ENCODE peak calls at places on chromosomes 3 and 15, in four cellular contexts. R, Y, J and F are unnamed samples.

GRCh38 chr3:190539526-190539925 is 25.6 kb downstream of the IL1RAP start:
- DNase-seq in R (no peak), Y (no peak), J (no peak), F (no peak)

GRCh38 chr3:179615458-179616173 is 11.0 kb downstream of the NDUFB5 start:
- DNase-seq in R (no peak), Y (no peak), J (peak), F (no peak)

GRCh38 chr3:27479816-27480543 is 4.2 kb downstream of the SLC4A7 start:
- DNase-seq in R (no peak), Y (no peak), J (no peak), F (no peak)

GRCh38 chr3:14633819-14634424 is 17.6 kb upstream of the CCDC174 start:
- DNase-seq in R (peak), Y (peak), J (peak), F (peak)

GRCh38 chr3:55664387-55664786 is 177.3 kb upstream of the WNT5A start:
- DNase-seq in R (no peak), Y (no peak), J (no peak), F (no peak)

GRCh38 chr3:27570421-27571106 is 86.4 kb upstream of the SLC4A7 start:
- DNase-seq in R (no peak), Y (no peak), J (no peak), F (no peak)

GRCh38 chr3:143998266-143998665 is 26.6 kb downstream of the DIPK2A start:
- DNase-seq in R (no peak), Y (no peak), J (peak), F (peak)

GRCh38 chr15:23497710-23498111 is 50.7 kb upstream of the GOLGA6L2 start:
- DNase-seq in R (peak), Y (no peak), J (peak), F (no peak)

GRCh38 chr3:164231718-164232117 is 846.6 kb downstream of the SI start:
- DNase-seq in R (no peak), Y (no peak), J (no peak), F (no peak)
- TF ChIP-seq CTCF in R (no peak), Y (no peak), J (no peak), F (no peak)

DNA sequence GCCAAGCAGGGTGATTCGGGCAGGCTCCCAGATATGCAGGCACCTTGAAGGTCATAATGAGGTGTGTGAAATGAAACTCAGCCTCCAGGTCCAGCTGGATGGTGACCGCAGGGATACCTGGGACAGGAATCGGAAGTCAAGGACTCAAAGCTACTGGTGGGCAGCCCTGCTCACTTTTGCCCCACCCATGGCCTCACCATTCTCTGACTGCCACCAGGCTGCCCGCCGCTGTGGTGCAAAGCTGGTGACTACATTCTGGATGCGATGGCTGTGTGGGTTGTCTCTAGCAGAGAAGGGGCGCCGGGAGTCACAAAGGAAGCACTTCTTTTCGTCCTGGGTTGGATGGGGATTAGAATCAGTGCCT is 795 bp downstream of the LAMB2 start:
- DNase-seq in R (no peak), Y (no peak), J (no peak), F (no peak)
- H3K4me3 ChIP-seq in R (peak), Y (peak), J (peak), F (peak)

DNA sequence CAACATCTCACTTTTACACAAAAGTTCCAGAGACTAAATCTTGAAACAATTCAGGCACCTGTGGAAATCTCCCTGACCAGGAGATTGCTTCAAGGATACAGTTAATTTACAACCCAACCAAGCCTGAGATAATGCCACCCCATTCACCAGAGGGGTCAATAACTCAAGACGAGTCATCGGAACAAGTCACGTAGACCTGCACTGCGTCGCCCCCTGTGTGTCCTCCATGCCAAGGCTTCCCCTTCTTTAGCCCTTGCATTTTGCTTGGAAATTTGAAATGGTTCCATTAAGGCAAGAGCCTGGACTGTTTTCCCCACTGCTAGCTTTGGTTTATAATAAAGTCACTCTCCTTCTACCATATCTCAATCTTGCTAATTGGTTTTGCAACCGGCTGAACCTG is 129.0 kb upstream of the NEO1 start:
- DNase-seq in R (no peak), Y (no peak), J (no peak), F (no peak)
- TF ChIP-seq CTCF in R (no peak), Y (no peak), J (no peak), F (no peak)

DNA sequence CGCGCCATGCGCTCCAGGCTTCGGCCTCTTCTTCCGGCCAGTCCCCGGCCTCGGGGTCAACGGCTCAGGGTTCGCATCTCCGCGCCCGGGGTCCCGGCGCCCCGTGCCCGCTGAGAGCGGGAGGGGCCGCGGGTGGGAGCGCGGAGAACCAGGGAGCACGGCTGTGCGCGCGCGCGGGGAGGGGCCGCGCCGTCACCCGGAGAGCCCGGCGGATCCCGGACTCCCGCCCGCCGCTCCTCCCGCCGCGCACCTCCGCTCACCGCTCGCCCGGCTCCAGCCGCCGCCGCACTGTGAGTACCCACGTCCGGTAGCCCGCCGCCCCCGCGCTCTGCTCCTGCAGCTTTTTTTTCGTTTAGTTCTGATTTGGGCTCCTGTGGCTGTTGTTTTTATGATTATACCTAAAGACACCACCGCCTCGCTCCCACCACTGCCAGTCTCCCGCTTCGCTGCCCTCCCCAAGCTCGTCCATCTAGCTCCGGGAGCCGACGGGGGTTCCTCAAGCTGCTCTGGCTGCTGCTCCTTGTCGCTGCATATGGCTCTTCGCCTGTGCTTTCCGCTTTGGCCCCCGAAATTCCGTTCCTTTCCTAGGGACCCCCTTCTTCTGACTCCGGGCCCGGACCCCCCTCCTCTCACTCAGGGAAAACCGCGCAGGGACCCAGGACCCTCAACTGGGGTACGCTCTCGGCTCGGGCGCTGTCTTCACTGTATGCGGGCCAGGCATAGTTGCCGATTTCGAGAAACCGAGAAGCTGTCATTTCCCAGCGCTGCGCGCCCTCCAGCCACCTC is 1.7 kb upstream of the SKOR1 start:
- DNase-seq in R (no peak), Y (no peak), J (no peak), F (no peak)
- H3K4me3 ChIP-seq in R (no peak), Y (peak), J (no peak), F (no peak)

GRCh38 chr3:112114558-112115160 is 18.4 kb downstream of the GCSAM start:
- DNase-seq in R (no peak), Y (no peak), J (no peak), F (no peak)

GRCh38 chr3:112115806-112116383 is 17.2 kb downstream of the GCSAM start:
- DNase-seq in R (no peak), Y (no peak), J (no peak), F (no peak)

GRCh38 chr3:112109313-112109712 is 23.1 kb downstream of the C3orf52 start:
- DNase-seq in R (no peak), Y (no peak), J (no peak), F (no peak)

GRCh38 chr3:112115161-112115739 is 17.8 kb downstream of the GCSAM start:
- DNase-seq in R (no peak), Y (no peak), J (no peak), F (no peak)

GRCh38 chr3:112111785-112112402 is 21.2 kb downstream of the GCSAM start:
- DNase-seq in R (peak), Y (peak), J (peak), F (peak)
- TF ChIP-seq CTCF in R (peak), Y (peak), J (peak), F (peak)